ENCODE peak calls at places on chromosomes 3 and 15, in five cellular contexts. One of them, this sample, is unnamed. For H3K4me1, the result is how much of the 10 kb centered on the place peaks cover.

GRCh38 chr3:128845119-128845518 is 34.3 kb upstream of the ACAD9 start:
- DNase-seq in colonic mucosa: no peak
- DNase-seq in CD4-positive, alpha-beta memory T cell: no peak
- DNase-seq in psoas muscle: no peak
- DNase-seq in sigmoid colon: no peak
- DNase-seq in this sample: no peak

GRCh38 chr3:18376682-18377081 is 48.5 kb downstream of the SATB1 start:
- DNase-seq in colonic mucosa: no peak
- DNase-seq in CD4-positive, alpha-beta memory T cell: no peak
- DNase-seq in sigmoid colon: no peak
- DNase-seq in psoas muscle: no peak
- DNase-seq in this sample: no peak

GRCh38 chr3:194312743-194313281 is 38.3 kb downstream of the CPN2 start:
- DNase-seq in CD4-positive, alpha-beta memory T cell: no peak
- DNase-seq in colonic mucosa: peak
- DNase-seq in sigmoid colon: peak
- DNase-seq in psoas muscle: peak
- DNase-seq in this sample: no peak

GRCh38 chr3:164620423-164620822 is 457.9 kb downstream of the SI start:
- DNase-seq in psoas muscle: no peak
- DNase-seq in sigmoid colon: no peak
- DNase-seq in colonic mucosa: no peak
- DNase-seq in CD4-positive, alpha-beta memory T cell: no peak
- DNase-seq in this sample: no peak

GRCh38 chr3:114671741-114672510 is 378.1 kb downstream of the TIGIT start:
- DNase-seq in CD4-positive, alpha-beta memory T cell: no peak
- DNase-seq in sigmoid colon: no peak
- DNase-seq in psoas muscle: no peak
- DNase-seq in colonic mucosa: no peak
- DNase-seq in this sample: no peak

GRCh38 chr15:41934843-41935242 is 37.5 kb downstream of the EHD4 start:
- DNase-seq in CD4-positive, alpha-beta memory T cell: peak
- DNase-seq in colonic mucosa: no peak
- DNase-seq in sigmoid colon: peak
- DNase-seq in psoas muscle: no peak
- DNase-seq in this sample: no peak

GRCh38 chr15:99164119-99164518 is 59.2 kb downstream of the SYNM start:
- DNase-seq in colonic mucosa: no peak
- DNase-seq in CD4-positive, alpha-beta memory T cell: no peak
- DNase-seq in sigmoid colon: no peak
- DNase-seq in psoas muscle: no peak
- DNase-seq in this sample: no peak

GRCh38 chr3:59927061-59927460 is 877.2 kb upstream of the CFAP20DC start:
- DNase-seq in colonic mucosa: no peak
- DNase-seq in CD4-positive, alpha-beta memory T cell: no peak
- DNase-seq in sigmoid colon: no peak
- DNase-seq in psoas muscle: no peak
- DNase-seq in this sample: no peak

GRCh38 chr15:79115971-79116370 is 25.4 kb upstream of the RASGRF1 start:
- DNase-seq in colonic mucosa: no peak
- DNase-seq in CD4-positive, alpha-beta memory T cell: no peak
- DNase-seq in sigmoid colon: no peak
- DNase-seq in psoas muscle: no peak
- DNase-seq in this sample: no peak

GRCh38 chr3:184037816-184038215 is 6.3 kb downstream of the HTR3D start:
- DNase-seq in sigmoid colon: no peak
- DNase-seq in CD4-positive, alpha-beta memory T cell: no peak
- DNase-seq in colonic mucosa: no peak
- DNase-seq in psoas muscle: no peak
- DNase-seq in this sample: no peak

GRCh38 chr3:122559906-122560305 is 4.2 kb downstream of the PARP9 start:
- DNase-seq in sigmoid colon: no peak
- DNase-seq in colonic mucosa: no peak
- DNase-seq in psoas muscle: no peak
- DNase-seq in CD4-positive, alpha-beta memory T cell: no peak
- DNase-seq in this sample: no peak

GRCh38 chr3:13223574-13224237 is 150.5 kb upstream of the IQSEC1 start:
- DNase-seq in CD4-positive, alpha-beta memory T cell: no peak
- DNase-seq in colonic mucosa: no peak
- DNase-seq in sigmoid colon: no peak
- DNase-seq in psoas muscle: no peak
- DNase-seq in this sample: no peak

GRCh38 chr15:49625460-49626036 is 4.7 kb downstream of the DTWD1 start:
- DNase-seq in CD4-positive, alpha-beta memory T cell: no peak
- DNase-seq in colonic mucosa: no peak
- DNase-seq in psoas muscle: no peak
- DNase-seq in sigmoid colon: no peak
- DNase-seq in this sample: no peak

GRCh38 chr15:65578904-65579728 is 31.8 kb downstream of the INTS14 start:
- DNase-seq in psoas muscle: no peak
- DNase-seq in CD4-positive, alpha-beta memory T cell: no peak
- DNase-seq in colonic mucosa: no peak
- DNase-seq in sigmoid colon: no peak
- DNase-seq in this sample: no peak

GRCh38 chr15:34132881-34133280 is 31.0 kb downstream of the PGBD4 start:
- DNase-seq in colonic mucosa: no peak
- DNase-seq in sigmoid colon: no peak
- DNase-seq in CD4-positive, alpha-beta memory T cell: no peak
- DNase-seq in psoas muscle: no peak
- DNase-seq in this sample: no peak

GRCh38 chr3:78994174-78995027 is 773.4 kb downstream of the ROBO1 start:
- DNase-seq in CD4-positive, alpha-beta memory T cell: no peak
- DNase-seq in colonic mucosa: no peak
- DNase-seq in sigmoid colon: no peak
- DNase-seq in psoas muscle: no peak
- DNase-seq in this sample: peak
- H3K4me3 ChIP-seq in CD4-positive, alpha-beta memory T cell: no peak
- H3K4me3 ChIP-seq in colonic mucosa: no peak
- H3K4me3 ChIP-seq in sigmoid colon: no peak
- H3K4me3 ChIP-seq in psoas muscle: no peak
- H3K4me3 ChIP-seq in this sample: no peak

GRCh38 chr3:126375835-126376331 is 18.7 kb upstream of the KLF15 start:
- DNase-seq in colonic mucosa: no peak
- DNase-seq in psoas muscle: no peak
- DNase-seq in CD4-positive, alpha-beta memory T cell: no peak
- DNase-seq in sigmoid colon: peak
- DNase-seq in this sample: no peak
- H3K27ac ChIP-seq in colonic mucosa: no peak
- H3K27ac ChIP-seq in psoas muscle: no peak
- H3K27ac ChIP-seq in CD4-positive, alpha-beta memory T cell: no peak
- H3K27ac ChIP-seq in sigmoid colon: no peak
- H3K27ac ChIP-seq in this sample: no peak

GRCh38 chr3:157132341-157132740 is 27.6 kb downstream of the CCNL1 start:
- DNase-seq in psoas muscle: no peak
- DNase-seq in colonic mucosa: no peak
- DNase-seq in CD4-positive, alpha-beta memory T cell: no peak
- DNase-seq in sigmoid colon: no peak
- DNase-seq in this sample: no peak

GRCh38 chr3:157131861-157132260 is 28.1 kb downstream of the CCNL1 start:
- DNase-seq in colonic mucosa: no peak
- DNase-seq in sigmoid colon: no peak
- DNase-seq in psoas muscle: no peak
- DNase-seq in CD4-positive, alpha-beta memory T cell: no peak
- DNase-seq in this sample: no peak

GRCh38 chr3:157130138-157130880 is 29.6 kb downstream of the CCNL1 start:
- DNase-seq in CD4-positive, alpha-beta memory T cell: peak
- DNase-seq in colonic mucosa: peak
- DNase-seq in psoas muscle: peak
- DNase-seq in sigmoid colon: peak
- DNase-seq in this sample: peak

GRCh38 chr3:157129782-157130137 is 30.2 kb downstream of the CCNL1 start:
- DNase-seq in psoas muscle: no peak
- DNase-seq in colonic mucosa: peak
- DNase-seq in CD4-positive, alpha-beta memory T cell: no peak
- DNase-seq in sigmoid colon: no peak
- DNase-seq in this sample: no peak

GRCh38 chr3:157130881-157131251 is 29.1 kb downstream of the CCNL1 start:
- DNase-seq in psoas muscle: no peak
- DNase-seq in sigmoid colon: no peak
- DNase-seq in CD4-positive, alpha-beta memory T cell: no peak
- DNase-seq in colonic mucosa: no peak
- DNase-seq in this sample: no peak
- H3K4me1 ChIP-seq in psoas muscle: under half
- H3K4me1 ChIP-seq in sigmoid colon: under half
- H3K4me1 ChIP-seq in CD4-positive, alpha-beta memory T cell: half or more
- H3K4me1 ChIP-seq in colonic mucosa: under half
- H3K4me1 ChIP-seq in this sample: under half

DNA sequence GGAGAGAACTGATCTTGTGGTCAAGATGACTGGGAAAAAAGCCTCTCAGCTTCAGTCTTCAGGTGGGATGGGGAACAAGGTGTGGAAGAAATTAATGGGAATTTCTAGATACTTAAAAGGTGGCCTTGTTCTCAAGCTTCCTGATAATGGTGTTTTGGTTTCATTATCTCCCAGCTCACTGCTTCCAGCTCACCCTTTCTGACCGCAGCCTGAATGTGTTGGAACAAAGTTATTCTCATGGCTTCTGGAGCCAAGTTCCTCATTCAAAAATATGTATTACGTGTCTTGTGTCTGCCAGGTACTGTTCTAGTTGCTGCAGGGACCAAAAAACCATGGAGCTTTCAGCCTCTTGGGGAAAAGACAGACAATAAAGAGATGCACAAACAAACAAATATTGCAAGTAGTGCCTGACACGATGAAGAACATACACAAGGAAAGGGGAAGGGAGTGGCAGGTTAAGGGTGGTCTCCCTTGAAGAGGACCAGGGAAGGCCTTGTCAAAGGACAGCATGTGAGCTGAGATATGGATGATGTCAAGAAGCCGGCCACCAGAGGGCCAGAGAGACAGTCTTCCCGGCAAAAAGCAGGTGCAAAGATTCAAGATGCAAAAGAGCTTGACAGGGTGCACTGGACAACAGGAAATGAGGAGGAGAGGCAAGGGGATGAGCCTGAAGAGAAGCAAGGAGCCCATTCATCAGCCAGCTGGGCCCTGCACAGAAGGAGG is 35.5 kb downstream of the ARRDC4 start:
- DNase-seq in sigmoid colon: peak
- DNase-seq in psoas muscle: no peak
- DNase-seq in colonic mucosa: peak
- DNase-seq in CD4-positive, alpha-beta memory T cell: no peak
- DNase-seq in this sample: no peak
- H3K4me3 ChIP-seq in sigmoid colon: no peak
- H3K4me3 ChIP-seq in psoas muscle: no peak
- H3K4me3 ChIP-seq in colonic mucosa: no peak
- H3K4me3 ChIP-seq in CD4-positive, alpha-beta memory T cell: peak
- H3K4me3 ChIP-seq in this sample: no peak

DNA sequence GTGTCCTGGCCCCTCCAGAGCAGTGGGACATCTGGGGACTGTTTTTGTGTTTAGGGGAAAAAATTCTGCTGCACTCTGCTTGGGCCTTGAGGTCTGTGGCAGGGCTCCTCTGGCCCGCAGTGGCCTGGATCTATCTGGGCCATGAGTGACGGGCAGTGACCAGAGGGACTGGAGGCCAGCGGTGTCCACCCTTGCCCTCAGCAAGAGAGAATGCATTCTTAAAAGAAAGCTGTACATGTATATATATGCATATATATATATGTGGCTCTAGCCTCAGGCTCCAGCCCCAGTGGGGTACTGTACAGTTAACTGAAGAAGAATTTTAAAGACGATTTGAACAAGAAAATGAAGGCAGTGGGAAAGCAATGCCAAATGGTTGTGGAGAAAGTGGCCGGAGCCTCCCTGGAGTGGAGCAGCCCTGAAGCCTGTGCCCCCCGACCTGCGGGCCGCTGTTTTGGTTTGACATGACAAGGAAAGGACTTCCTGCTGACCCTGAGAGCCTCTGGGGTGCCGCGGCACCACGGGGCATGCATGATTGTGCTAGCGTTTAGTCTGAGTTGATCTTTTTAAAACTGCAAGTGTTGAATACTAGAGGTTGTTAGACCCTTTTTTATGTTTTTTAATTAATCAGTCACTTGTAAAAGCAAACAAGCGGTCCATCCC is 52.2 kb downstream of the PLXNA1 start:
- DNase-seq in sigmoid colon: no peak
- DNase-seq in colonic mucosa: no peak
- DNase-seq in psoas muscle: peak
- DNase-seq in CD4-positive, alpha-beta memory T cell: no peak
- DNase-seq in this sample: no peak
- H3K27ac ChIP-seq in sigmoid colon: peak
- H3K27ac ChIP-seq in colonic mucosa: peak
- H3K27ac ChIP-seq in psoas muscle: no peak
- H3K27ac ChIP-seq in CD4-positive, alpha-beta memory T cell: no peak
- H3K27ac ChIP-seq in this sample: no peak

GRCh38 chr3:188261011-188261410 is 107.1 kb downstream of the LPP start:
- DNase-seq in colonic mucosa: no peak
- DNase-seq in psoas muscle: no peak
- DNase-seq in CD4-positive, alpha-beta memory T cell: no peak
- DNase-seq in sigmoid colon: no peak
- DNase-seq in this sample: no peak
- H3K4me1 ChIP-seq in colonic mucosa: under half
- H3K4me1 ChIP-seq in psoas muscle: half or more
- H3K4me1 ChIP-seq in CD4-positive, alpha-beta memory T cell: under half
- H3K4me1 ChIP-seq in sigmoid colon: half or more
- H3K4me1 ChIP-seq in this sample: under half

GRCh38 chr3:142962520-142963265 is 781 bp downstream of the PAQR9 start:
- DNase-seq in colonic mucosa: no peak
- DNase-seq in psoas muscle: no peak
- DNase-seq in CD4-positive, alpha-beta memory T cell: no peak
- DNase-seq in sigmoid colon: no peak
- DNase-seq in this sample: no peak
- H3K4me3 ChIP-seq in colonic mucosa: peak
- H3K4me3 ChIP-seq in psoas muscle: peak
- H3K4me3 ChIP-seq in CD4-positive, alpha-beta memory T cell: no peak
- H3K4me3 ChIP-seq in sigmoid colon: peak
- H3K4me3 ChIP-seq in this sample: peak

GRCh38 chr3:52215351-52215750 is 10.1 kb downstream of the TLR9 start:
- DNase-seq in CD4-positive, alpha-beta memory T cell: no peak
- DNase-seq in sigmoid colon: no peak
- DNase-seq in psoas muscle: no peak
- DNase-seq in colonic mucosa: no peak
- DNase-seq in this sample: no peak
- H3K27ac ChIP-seq in CD4-positive, alpha-beta memory T cell: no peak
- H3K27ac ChIP-seq in sigmoid colon: no peak
- H3K27ac ChIP-seq in psoas muscle: no peak
- H3K27ac ChIP-seq in colonic mucosa: no peak
- H3K27ac ChIP-seq in this sample: no peak